ENCODE peak calls at places on chromosomes 2 and 18, in six cellular contexts. One of them, this sample, is unnamed.

GRCh38 chr2:10918661-10919414 is 7.1 kb downstream of the KCNF1 start:
- DNase-seq in heart right ventricle: peak; percentile 34
- DNase-seq in transverse colon: no peak
- DNase-seq in left ventricle myocardium inferior: peak; percentile 37
- DNase-seq in choroid plexus epithelial cell: no peak
- DNase-seq in psoas muscle: no peak
- DNase-seq in this sample: no peak

GRCh38 chr18:13145636-13146190 is 72.8 kb upstream of the LDLRAD4 start:
- DNase-seq in choroid plexus epithelial cell: no peak
- DNase-seq in transverse colon: no peak
- DNase-seq in heart right ventricle: no peak
- DNase-seq in left ventricle myocardium inferior: no peak
- DNase-seq in psoas muscle: no peak
- DNase-seq in this sample: no peak

GRCh38 chr2:5673148-5673860 is 18.9 kb upstream of the SOX11 start:
- DNase-seq in choroid plexus epithelial cell: no peak
- DNase-seq in heart right ventricle: no peak
- DNase-seq in left ventricle myocardium inferior: no peak
- DNase-seq in psoas muscle: no peak
- DNase-seq in transverse colon: no peak
- DNase-seq in this sample: no peak

GRCh38 chr2:241229563-241230401 is 41.3 kb downstream of the ANO7 start:
- DNase-seq in heart right ventricle: no peak
- DNase-seq in transverse colon: no peak
- DNase-seq in left ventricle myocardium inferior: no peak
- DNase-seq in choroid plexus epithelial cell: no peak
- DNase-seq in psoas muscle: peak; percentile 31
- DNase-seq in this sample: no peak

GRCh38 chr2:38448692-38449405 is 71.8 kb upstream of the ATL2 start:
- DNase-seq in psoas muscle: no peak
- DNase-seq in choroid plexus epithelial cell: no peak
- DNase-seq in heart right ventricle: no peak
- DNase-seq in left ventricle myocardium inferior: no peak
- DNase-seq in transverse colon: no peak
- DNase-seq in this sample: no peak

GRCh38 chr2:18219676-18220075 is 340.8 kb downstream of the RDH14 start:
- DNase-seq in choroid plexus epithelial cell: peak; percentile 48
- DNase-seq in psoas muscle: no peak
- DNase-seq in heart right ventricle: no peak
- DNase-seq in transverse colon: no peak
- DNase-seq in left ventricle myocardium inferior: no peak
- DNase-seq in this sample: no peak

GRCh38 chr2:83261591-83262136 is 1197.4 kb downstream of the SUCLG1 start:
- DNase-seq in heart right ventricle: no peak
- DNase-seq in psoas muscle: no peak
- DNase-seq in transverse colon: no peak
- DNase-seq in left ventricle myocardium inferior: no peak
- DNase-seq in choroid plexus epithelial cell: no peak
- DNase-seq in this sample: no peak

GRCh38 chr2:63073994-63074393 is 23.4 kb downstream of the OTX1 start:
- DNase-seq in transverse colon: no peak
- DNase-seq in psoas muscle: no peak
- DNase-seq in choroid plexus epithelial cell: no peak
- DNase-seq in left ventricle myocardium inferior: no peak
- DNase-seq in heart right ventricle: no peak
- DNase-seq in this sample: no peak

GRCh38 chr2:30979822-30980245 is 158.4 kb downstream of the GALNT14 start:
- DNase-seq in heart right ventricle: no peak
- DNase-seq in choroid plexus epithelial cell: peak; percentile 39
- DNase-seq in psoas muscle: peak; percentile 56
- DNase-seq in transverse colon: no peak
- DNase-seq in left ventricle myocardium inferior: peak; percentile 20
- DNase-seq in this sample: no peak

GRCh38 chr2:38750011-38750792 is 959 bp downstream of the SRSF7 start:
- DNase-seq in heart right ventricle: peak; percentile 65
- DNase-seq in choroid plexus epithelial cell: peak; percentile 42
- DNase-seq in transverse colon: peak; percentile 72
- DNase-seq in psoas muscle: peak; percentile 74
- DNase-seq in left ventricle myocardium inferior: peak; percentile 59
- DNase-seq in this sample: no peak

GRCh38 chr2:74694281-74694680 is 40.2 kb downstream of the SEMA4F start:
- DNase-seq in heart right ventricle: no peak
- DNase-seq in psoas muscle: no peak
- DNase-seq in transverse colon: peak; percentile 21
- DNase-seq in choroid plexus epithelial cell: no peak
- DNase-seq in left ventricle myocardium inferior: no peak
- DNase-seq in this sample: no peak

GRCh38 chr2:105929506-105929905 is 184.8 kb downstream of the NCK2 start:
- DNase-seq in choroid plexus epithelial cell: peak; percentile 18
- DNase-seq in transverse colon: peak; percentile 21
- DNase-seq in psoas muscle: no peak
- DNase-seq in left ventricle myocardium inferior: no peak
- DNase-seq in heart right ventricle: no peak
- DNase-seq in this sample: peak; percentile 94

GRCh38 chr18:60549338-60549960 is 176.9 kb upstream of the MC4R start:
- DNase-seq in heart right ventricle: no peak
- DNase-seq in choroid plexus epithelial cell: peak; percentile 90
- DNase-seq in transverse colon: no peak
- DNase-seq in psoas muscle: no peak
- DNase-seq in left ventricle myocardium inferior: no peak
- DNase-seq in this sample: peak; percentile 70

GRCh38 chr2:149597050-149598013 is 9.8 kb upstream of the MMADHC start:
- DNase-seq in left ventricle myocardium inferior: no peak
- DNase-seq in choroid plexus epithelial cell: peak; percentile 95
- DNase-seq in transverse colon: peak; percentile 23
- DNase-seq in psoas muscle: no peak
- DNase-seq in heart right ventricle: no peak
- DNase-seq in this sample: peak; percentile 69

GRCh38 chr18:45384137-45384998 is 230.9 kb upstream of the SLC14A2 start:
- DNase-seq in left ventricle myocardium inferior: no peak
- DNase-seq in choroid plexus epithelial cell: peak; percentile 60
- DNase-seq in heart right ventricle: peak; percentile 18
- DNase-seq in psoas muscle: peak; percentile 62
- DNase-seq in transverse colon: peak; percentile 54
- DNase-seq in this sample: peak; percentile 45

GRCh38 chr2:60843006-60843405 is 38.4 kb upstream of the REL start:
- DNase-seq in transverse colon: no peak
- DNase-seq in choroid plexus epithelial cell: no peak
- DNase-seq in heart right ventricle: no peak
- DNase-seq in psoas muscle: no peak
- DNase-seq in left ventricle myocardium inferior: no peak
- DNase-seq in this sample: no peak

GRCh38 chr2:237441605-237442004 is 27.6 kb upstream of the COL6A3 start:
- DNase-seq in psoas muscle: no peak
- DNase-seq in heart right ventricle: no peak
- DNase-seq in left ventricle myocardium inferior: no peak
- DNase-seq in transverse colon: no peak
- DNase-seq in choroid plexus epithelial cell: peak; percentile 74
- DNase-seq in this sample: no peak

GRCh38 chr2:85954192-85954900 is 65.6 kb upstream of the ST3GAL5 start:
- DNase-seq in left ventricle myocardium inferior: no peak
- DNase-seq in transverse colon: no peak
- DNase-seq in choroid plexus epithelial cell: no peak
- DNase-seq in heart right ventricle: no peak
- DNase-seq in psoas muscle: no peak
- DNase-seq in this sample: no peak

GRCh38 chr2:19541884-19542283 is 183.5 kb upstream of the OSR1 start:
- DNase-seq in transverse colon: no peak
- DNase-seq in psoas muscle: no peak
- DNase-seq in heart right ventricle: no peak
- DNase-seq in left ventricle myocardium inferior: no peak
- DNase-seq in choroid plexus epithelial cell: no peak
- DNase-seq in this sample: no peak

GRCh38 chr2:123532999-123533398 is 492.1 kb upstream of the CNTNAP5 start:
- DNase-seq in heart right ventricle: no peak
- DNase-seq in transverse colon: no peak
- DNase-seq in choroid plexus epithelial cell: no peak
- DNase-seq in left ventricle myocardium inferior: no peak
- DNase-seq in psoas muscle: no peak
- DNase-seq in this sample: no peak

GRCh38 chr2:100754951-100755350 is 65.0 kb upstream of the NPAS2 start:
- DNase-seq in transverse colon: no peak
- DNase-seq in choroid plexus epithelial cell: no peak
- DNase-seq in heart right ventricle: no peak
- DNase-seq in left ventricle myocardium inferior: no peak
- DNase-seq in psoas muscle: no peak
- DNase-seq in this sample: no peak

GRCh38 chr2:172893654-172894053 is 158.0 kb downstream of the RAPGEF4 start:
- DNase-seq in left ventricle myocardium inferior: no peak
- DNase-seq in choroid plexus epithelial cell: no peak
- DNase-seq in heart right ventricle: no peak
- DNase-seq in psoas muscle: no peak
- DNase-seq in transverse colon: no peak
- DNase-seq in this sample: no peak

GRCh38 chr18:27713727-27714080 is 463.2 kb downstream of the CDH2 start:
- DNase-seq in transverse colon: no peak
- DNase-seq in choroid plexus epithelial cell: peak; percentile 97
- DNase-seq in left ventricle myocardium inferior: no peak
- DNase-seq in heart right ventricle: no peak
- DNase-seq in psoas muscle: no peak
- DNase-seq in this sample: no peak

GRCh38 chr2:197677483-197677882 is 2.1 kb upstream of the RFTN2 start:
- DNase-seq in transverse colon: no peak
- DNase-seq in heart right ventricle: no peak
- DNase-seq in choroid plexus epithelial cell: peak; percentile 67
- DNase-seq in psoas muscle: no peak
- DNase-seq in left ventricle myocardium inferior: no peak
- DNase-seq in this sample: no peak

GRCh38 chr2:232117413-232117812 is 155.9 kb downstream of the DIS3L2 start:
- DNase-seq in heart right ventricle: no peak
- DNase-seq in psoas muscle: no peak
- DNase-seq in choroid plexus epithelial cell: no peak
- DNase-seq in left ventricle myocardium inferior: no peak
- DNase-seq in transverse colon: no peak
- DNase-seq in this sample: peak; percentile 35

GRCh38 chr2:112835553-112836535 is 735 bp downstream of the IL1B start:
- DNase-seq in transverse colon: no peak
- DNase-seq in left ventricle myocardium inferior: no peak
- DNase-seq in psoas muscle: no peak
- DNase-seq in choroid plexus epithelial cell: peak; percentile 52
- DNase-seq in heart right ventricle: no peak
- DNase-seq in this sample: no peak
- H3K4me3 ChIP-seq in transverse colon: no peak overlapping the region
- H3K4me3 ChIP-seq in left ventricle myocardium inferior: no peak overlapping the region
- H3K4me3 ChIP-seq in psoas muscle: no peak overlapping the region
- H3K4me3 ChIP-seq in choroid plexus epithelial cell: peak overlapping the region; percentile 26
- H3K4me3 ChIP-seq in heart right ventricle: no peak overlapping the region
- H3K4me3 ChIP-seq in this sample: no peak overlapping the region

GRCh38 chr2:166516712-166517303 is 22.8 kb upstream of the SCN7A start:
- DNase-seq in heart right ventricle: no peak
- DNase-seq in psoas muscle: no peak
- DNase-seq in choroid plexus epithelial cell: peak; percentile 61
- DNase-seq in left ventricle myocardium inferior: no peak
- DNase-seq in transverse colon: peak; percentile 14
- DNase-seq in this sample: peak; percentile 20
- H3K4me3 ChIP-seq in heart right ventricle: no peak overlapping the region
- H3K4me3 ChIP-seq in psoas muscle: no peak overlapping the region
- H3K4me3 ChIP-seq in choroid plexus epithelial cell: no peak overlapping the region
- H3K4me3 ChIP-seq in left ventricle myocardium inferior: no peak overlapping the region
- H3K4me3 ChIP-seq in transverse colon: no peak overlapping the region
- H3K4me3 ChIP-seq in this sample: no peak overlapping the region

GRCh38 chr2:178074123-178075005 is 1.8 kb upstream of the PDE11A start:
- DNase-seq in left ventricle myocardium inferior: no peak
- DNase-seq in heart right ventricle: no peak
- DNase-seq in transverse colon: no peak
- DNase-seq in choroid plexus epithelial cell: no peak
- DNase-seq in psoas muscle: no peak
- DNase-seq in this sample: no peak

GRCh38 chr2:178075006-178075326 is 2.4 kb upstream of the PDE11A start:
- DNase-seq in heart right ventricle: no peak
- DNase-seq in left ventricle myocardium inferior: no peak
- DNase-seq in transverse colon: no peak
- DNase-seq in psoas muscle: no peak
- DNase-seq in choroid plexus epithelial cell: no peak
- DNase-seq in this sample: no peak

GRCh38 chr2:178072000-178072382 is 586 bp downstream of the PDE11A start:
- DNase-seq in left ventricle myocardium inferior: no peak
- DNase-seq in transverse colon: no peak
- DNase-seq in psoas muscle: no peak
- DNase-seq in choroid plexus epithelial cell: no peak
- DNase-seq in heart right ventricle: no peak
- DNase-seq in this sample: no peak

GRCh38 chr2:178070824-178071223 is 1.8 kb downstream of the PDE11A start:
- DNase-seq in transverse colon: no peak
- DNase-seq in left ventricle myocardium inferior: no peak
- DNase-seq in choroid plexus epithelial cell: no peak
- DNase-seq in psoas muscle: no peak
- DNase-seq in heart right ventricle: no peak
- DNase-seq in this sample: no peak

DNA sequence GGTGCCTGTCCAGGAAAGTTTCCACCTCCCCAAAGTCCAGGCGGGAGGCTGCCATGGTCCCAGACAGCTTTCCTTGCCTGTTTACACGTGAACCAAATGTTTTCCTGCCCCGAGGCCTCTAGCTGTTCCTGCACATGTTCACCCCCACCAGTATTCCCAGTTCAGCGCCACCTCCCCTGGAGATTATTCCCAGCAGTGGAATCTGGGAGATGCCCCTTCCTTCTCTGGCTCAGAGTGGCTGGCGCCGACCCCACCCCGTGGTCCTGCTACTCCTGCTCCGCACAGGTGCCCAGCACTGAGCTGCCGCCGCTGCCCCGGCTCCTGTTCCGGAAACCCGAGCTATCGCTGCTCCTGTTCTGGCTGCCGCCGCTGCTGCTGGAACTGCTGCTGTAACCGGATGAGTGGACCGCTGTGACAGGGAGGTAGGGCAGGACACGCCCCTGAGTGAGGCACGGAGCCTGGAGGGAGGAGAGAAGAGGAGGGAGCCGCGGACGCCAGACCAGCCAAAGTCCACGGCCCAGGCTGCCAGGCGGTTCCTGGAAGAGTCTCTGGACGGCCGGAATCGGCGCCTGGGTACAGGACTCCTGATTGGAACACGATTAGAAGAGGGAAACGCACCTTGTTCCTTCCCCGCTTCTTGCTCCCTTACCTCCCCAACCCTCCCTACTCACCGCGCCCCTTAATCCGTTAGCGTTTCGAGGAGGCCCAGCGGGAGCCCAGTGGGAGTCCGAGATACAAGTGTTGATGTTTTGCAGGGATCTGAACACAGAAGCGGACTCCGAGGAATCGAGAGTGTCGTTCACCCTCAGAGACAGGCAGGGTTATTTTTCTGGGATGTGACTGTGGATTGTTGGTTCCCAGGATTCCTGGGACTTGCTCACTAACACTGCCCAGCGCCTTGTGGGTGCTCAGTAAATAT is at the start of gene PDE11A:
- DNase-seq in choroid plexus epithelial cell: peak; percentile 54
- DNase-seq in heart right ventricle: peak; percentile 75
- DNase-seq in psoas muscle: peak; percentile 92
- DNase-seq in left ventricle myocardium inferior: peak; percentile 72
- DNase-seq in transverse colon: peak; percentile 92
- DNase-seq in this sample: no peak
- H3K4me3 ChIP-seq in choroid plexus epithelial cell: peak within 1 kb of the TSS; percentile 55
- H3K4me3 ChIP-seq in heart right ventricle: peak within 1 kb of the TSS; percentile 5
- H3K4me3 ChIP-seq in psoas muscle: peak within 1 kb of the TSS; percentile 65
- H3K4me3 ChIP-seq in left ventricle myocardium inferior: peak within 1 kb of the TSS; percentile 66
- H3K4me3 ChIP-seq in transverse colon: peak within 1 kb of the TSS; percentile 2
- H3K4me3 ChIP-seq in this sample: no peak within 1 kb of the TSS

DNA sequence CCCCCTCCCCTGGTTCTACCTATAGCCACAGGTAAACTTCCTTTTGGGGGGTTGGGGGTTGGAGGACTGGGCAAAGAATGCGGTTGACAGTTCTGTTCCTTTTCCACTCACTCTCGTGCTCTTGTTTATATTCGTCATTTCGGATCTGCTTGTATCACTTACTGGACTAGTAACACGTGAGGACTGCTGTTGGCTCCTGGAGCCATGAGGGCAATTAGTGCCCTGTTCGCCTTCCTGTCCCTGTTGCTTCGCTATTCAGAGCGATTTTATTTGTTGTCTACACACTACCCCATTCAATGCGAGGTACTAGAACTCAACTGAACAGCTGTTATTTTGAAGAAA is 1.0 kb downstream of the KCNJ3 start:
- DNase-seq in choroid plexus epithelial cell: no peak
- DNase-seq in transverse colon: no peak
- DNase-seq in left ventricle myocardium inferior: no peak
- DNase-seq in heart right ventricle: no peak
- DNase-seq in psoas muscle: no peak
- DNase-seq in this sample: no peak
- H3K4me3 ChIP-seq in choroid plexus epithelial cell: no peak overlapping the region
- H3K4me3 ChIP-seq in transverse colon: no peak overlapping the region
- H3K4me3 ChIP-seq in left ventricle myocardium inferior: peak overlapping the region; percentile 63
- H3K4me3 ChIP-seq in heart right ventricle: no peak overlapping the region
- H3K4me3 ChIP-seq in psoas muscle: peak overlapping the region; percentile 64
- H3K4me3 ChIP-seq in this sample: no peak overlapping the region